ENCODE peak calls at places on chromosomes 5 and 9, in six cellular contexts. M is osteoblast; X is IMR-90; B is CD8-positive, alpha-beta T cell; D is breast epithelium; T is H9. K is an unnamed sample.

GRCh38 chr5:16787278-16787677 is 148.8 kb downstream of the MYO10 start:
- DNase-seq in X (no peak), M (no peak), T (no peak), B (no peak), D (peak; percentile 46), K (no peak)

GRCh38 chr5:141877478-141878185 is 578 bp downstream of the PCDH1 start:
- DNase-seq in B (peak; percentile 26), T (no peak), M (peak; percentile 83), X (no peak), D (no peak), K (no peak)

GRCh38 chr5:96952946-96953730 is 17.3 kb downstream of the LNPEP start:
- DNase-seq in B (no peak), T (no peak), X (no peak), D (no peak), M (peak; percentile 13), K (no peak)

GRCh38 chr5:106875591-106876297 is 795.0 kb downstream of the EFNA5 start:
- DNase-seq in B (no peak), T (peak; percentile 79), D (no peak), X (peak; percentile 36), M (peak; percentile 10), K (no peak)

GRCh38 chr5:170809551-170809950 is 26.0 kb downstream of the GABRP start:
- DNase-seq in M (peak; percentile 52), X (peak; percentile 71), T (peak; percentile 42), D (no peak), B (no peak), K (no peak)

GRCh38 chr5:36301858-36302603 is at the start of gene RANBP3L:
- DNase-seq in X (peak; percentile 56), T (no peak), M (no peak), D (no peak), B (no peak), K (no peak)

GRCh38 chr5:132813599-132814440 is 718 bp downstream of the SOWAHA start:
- DNase-seq in B (peak; percentile 51), D (no peak), X (no peak), T (peak; percentile 67), M (peak; percentile 90), K (peak; percentile 27)

GRCh38 chr9:69014013-69014412 is at the start of gene PRKACG:
- DNase-seq in X (no peak), T (no peak), D (no peak), M (no peak), B (no peak), K (no peak)

GRCh38 chr9:85978496-85978895 is 37.5 kb downstream of the NAA35 start:
- DNase-seq in D (no peak), M (no peak), B (no peak), T (no peak), X (peak; percentile 27), K (no peak)

GRCh38 chr5:77133061-77133758 is 46.1 kb upstream of the ZBED3 start:
- DNase-seq in T (no peak), X (peak; percentile 97), M (peak; percentile 38), B (no peak), D (peak; percentile 52), K (no peak)

GRCh38 chr9:87206064-87206661 is 258.9 kb upstream of the GAS1 start:
- DNase-seq in M (peak; percentile 71), X (peak; percentile 85), D (no peak), B (no peak), T (no peak), K (no peak)

GRCh38 chr9:122360891-122361290 is 9.9 kb upstream of the PTGS1 start:
- DNase-seq in X (peak; percentile 70), B (no peak), D (no peak), M (peak; percentile 77), T (no peak), K (no peak)

GRCh38 chr9:6829027-6829426 is 71.3 kb downstream of the KDM4C start:
- DNase-seq in M (no peak), B (no peak), X (peak; percentile 19), T (no peak), D (no peak), K (no peak)

GRCh38 chr5:159021360-159022177 is 78.1 kb downstream of the EBF1 start:
- DNase-seq in X (peak; percentile 49), M (no peak), B (no peak), D (no peak), T (no peak), K (no peak)

GRCh38 chr5:160749682-160750081 is 102.3 kb downstream of the ATP10B start:
- DNase-seq in T (no peak), D (no peak), B (no peak), M (no peak), X (no peak), K (no peak)
- H3K9me3 ChIP-seq in T (no peaks in the 10 kb centered on the region), D (no peaks in the 10 kb centered on the region), B (no peaks in the 10 kb centered on the region), M (no peaks in the 10 kb centered on the region), X (peaks cover 23% of the 10 kb centered on the region), K (no peaks in the 10 kb centered on the region)

GRCh38 chr9:138112791-138113600 is 235.4 kb downstream of the CACNA1B start:
- DNase-seq in B (no peak), M (peak; percentile 27), T (peak; percentile 20), X (no peak), D (no peak), K (no peak)
- H3K9me3 ChIP-seq in B (no peaks in the 10 kb centered on the region), M (no peaks in the 10 kb centered on the region), T (peaks cover 8% of the 10 kb centered on the region), X (peaks cover 54% of the 10 kb centered on the region), D (no peaks in the 10 kb centered on the region), K (no peaks in the 10 kb centered on the region)

DNA sequence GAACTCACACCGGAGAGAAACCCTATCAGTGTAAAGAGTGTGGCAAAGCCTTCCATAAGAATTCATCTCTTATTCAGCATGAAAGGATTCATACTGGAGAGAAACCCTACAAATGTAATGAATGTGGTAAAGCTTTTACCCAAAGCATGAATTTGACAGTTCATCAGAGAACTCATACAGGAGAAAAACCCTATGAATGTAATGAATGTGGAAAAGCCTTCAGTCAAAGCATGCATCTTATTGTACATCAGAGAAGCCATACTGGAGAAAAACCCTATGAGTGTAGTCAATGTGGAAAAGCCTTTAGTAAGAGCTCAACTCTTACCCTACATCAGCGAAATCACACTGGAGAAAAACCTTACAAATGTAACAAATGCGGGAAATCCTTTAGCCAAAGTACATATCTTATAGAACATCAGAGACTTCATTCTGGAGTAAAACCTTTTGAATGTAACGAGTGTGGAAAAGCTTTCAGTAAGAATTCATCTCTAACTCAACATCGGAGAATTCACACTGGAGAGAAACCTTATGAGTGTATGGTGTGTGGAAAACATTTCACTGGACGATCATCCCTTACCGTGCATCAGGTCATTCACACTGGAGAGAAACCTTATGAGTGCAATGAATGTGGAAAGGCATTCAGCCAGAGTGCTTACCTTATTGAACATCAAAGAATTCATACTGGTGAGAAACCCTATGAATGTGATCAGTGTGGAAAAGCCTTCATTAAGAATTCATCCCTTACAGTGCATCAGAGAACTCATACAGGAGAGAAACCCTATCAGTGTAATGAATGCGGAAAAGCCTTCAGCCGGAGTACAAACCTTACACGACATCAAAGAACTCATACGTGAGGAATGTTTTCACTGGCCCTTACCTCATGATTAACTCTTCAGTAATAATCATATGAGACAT is 8.9 kb upstream of the ZNF454 start:
- DNase-seq in X (no peak), D (no peak), T (no peak), M (no peak), B (no peak), K (no peak)
- H3K9me3 ChIP-seq in X (peaks cover 64% of the 10 kb centered on the region), D (peaks cover 100% of the 10 kb centered on the region), T (peaks cover 95% of the 10 kb centered on the region), M (peaks cover 50% of the 10 kb centered on the region), B (peaks cover 65% of the 10 kb centered on the region), K (peaks cover 51% of the 10 kb centered on the region)

GRCh38 chr5:126031989-126032716 is 391.1 kb upstream of the GRAMD2B start:
- DNase-seq in M (peak; percentile 77), T (no peak), B (no peak), D (no peak), X (peak; percentile 35), K (no peak)
- H3K9me3 ChIP-seq in M (peaks cover 6% of the 10 kb centered on the region), T (no peaks in the 10 kb centered on the region), B (no peaks in the 10 kb centered on the region), D (peaks cover 26% of the 10 kb centered on the region), X (no peaks in the 10 kb centered on the region), K (no peaks in the 10 kb centered on the region)

GRCh38 chr5:180847053-180847452 is 14.0 kb downstream of the ZFP62 start:
- DNase-seq in X (no peak), M (no peak), T (no peak), B (no peak), D (no peak), K (no peak)

GRCh38 chr5:180849827-180850226 is 11.2 kb downstream of the ZFP62 start:
- DNase-seq in X (no peak), D (no peak), T (no peak), M (no peak), B (no peak), K (no peak)

GRCh38 chr5:180848265-180848664 is 12.8 kb downstream of the ZFP62 start:
- DNase-seq in X (no peak), T (no peak), D (no peak), B (no peak), M (no peak), K (no peak)

GRCh38 chr5:180850434-180851078 is 10.5 kb downstream of the ZFP62 start:
- DNase-seq in X (no peak), D (no peak), M (no peak), T (no peak), B (no peak), K (no peak)

GRCh38 chr5:180848878-180849277 is 12.2 kb downstream of the ZFP62 start:
- DNase-seq in T (no peak), X (no peak), D (no peak), M (no peak), B (no peak), K (no peak)
- H3K9me3 ChIP-seq in T (peaks cover 55% of the 10 kb centered on the region), X (peaks cover 57% of the 10 kb centered on the region), D (peaks cover 25% of the 10 kb centered on the region), M (peaks cover 43% of the 10 kb centered on the region), B (peaks cover 14% of the 10 kb centered on the region), K (peaks cover 10% of the 10 kb centered on the region)

GRCh38 chr9:118567861-118568260 is 801.4 kb downstream of the BRINP1 start:
- DNase-seq in M (no peak), T (no peak), X (no peak), B (no peak), D (no peak), K (no peak)
- H3K9me3 ChIP-seq in M (no peaks in the 10 kb centered on the region), T (no peaks in the 10 kb centered on the region), X (peaks cover 5% of the 10 kb centered on the region), B (no peaks in the 10 kb centered on the region), D (no peaks in the 10 kb centered on the region), K (no peaks in the 10 kb centered on the region)

DNA sequence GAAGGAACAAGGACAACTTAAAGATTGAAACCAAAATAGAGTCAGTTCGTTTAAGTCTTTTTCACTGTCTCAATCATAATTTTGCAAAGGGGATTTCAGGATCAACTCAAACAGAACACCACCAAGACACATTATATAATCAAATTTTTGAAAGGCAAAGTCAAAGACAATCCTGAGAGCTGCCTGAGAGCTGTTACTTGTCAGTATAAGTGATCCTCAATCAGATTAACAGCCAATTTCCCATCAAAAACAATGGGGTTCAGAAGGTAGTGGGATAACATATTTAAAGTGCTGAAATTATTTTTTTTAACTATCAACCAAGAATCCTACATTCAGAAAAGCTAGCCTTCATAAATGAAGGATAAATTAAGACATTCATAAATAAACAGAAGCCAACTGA is 19.3 kb upstream of the ABO start:
- DNase-seq in M (no peak), T (no peak), X (no peak), D (no peak), B (no peak), K (no peak)
- H3K9me3 ChIP-seq in M (peaks cover 3% of the 10 kb centered on the region), T (peaks cover 9% of the 10 kb centered on the region), X (peaks cover 3% of the 10 kb centered on the region), D (peaks cover 4% of the 10 kb centered on the region), B (no peaks in the 10 kb centered on the region), K (peaks cover 5% of the 10 kb centered on the region)